ENCODE peak calls at places on chromosomes 7 and 10, in nine cellular contexts. Z, D, V, R, B, J, T, X and W are unnamed samples.

GRCh38 chr7:3552499-3552898 is 251.4 kb downstream of the SDK1 start:
- DNase-seq in Z (no peak), D (no peak), V (no peak), R (no peak), B (no peak), J (no peak), T (no peak), X (no peak), W (no peak)

GRCh38 chr7:101953248-101953819 is 135.9 kb downstream of the CUX1 start:
- DNase-seq in Z (no peak), D (no peak), V (no peak), R (peak), B (no peak), J (no peak), T (no peak), X (no peak), W (peak)

GRCh38 chr7:46934198-46934825 is 647.6 kb downstream of the TNS3 start:
- DNase-seq in Z (no peak), D (no peak), V (no peak), R (peak), B (no peak), J (no peak), T (no peak), X (no peak), W (no peak)

GRCh38 chr7:21972397-21972784 is 26.7 kb upstream of the CDCA7L start:
- DNase-seq in Z (no peak), D (no peak), V (no peak), R (no peak), B (no peak), J (no peak), T (no peak), X (no peak), W (no peak)

GRCh38 chr7:47571355-47572100 is 10.4 kb downstream of the TNS3 start:
- DNase-seq in Z (peak), D (no peak), V (no peak), R (peak), B (peak), J (no peak), T (no peak), X (peak), W (peak)

GRCh38 chr7:98930464-98930863 is 52.1 kb downstream of the TRRAP start:
- DNase-seq in Z (no peak), D (no peak), V (no peak), R (no peak), B (no peak), J (no peak), T (no peak), X (no peak), W (no peak)

GRCh38 chr10:73865459-73866442 is 8.6 kb downstream of the CAMK2G start:
- DNase-seq in Z (no peak), D (peak), V (peak), R (no peak), B (no peak), J (peak), T (no peak), X (peak), W (no peak)

GRCh38 chr10:30639946-30640786 is 10.6 kb upstream of the LYZL2 start:
- DNase-seq in Z (no peak), D (no peak), V (peak), R (peak), B (no peak), J (no peak), T (peak), X (no peak), W (no peak)